ENCODE peak calls at places on chromosome 17, in five cellular contexts. D is AG09309, A is heart right ventricle, M is fibroblast of the aortic adventitia, S is body of pancreas. T is an unnamed sample.
A peak's percentile ranks its signal among the peaks of the same experiment; 100 is the strongest.

GRCh38 chr17:66549312-66549705 is 246.9 kb downstream of the PRKCA start:
- DNase-seq in M (peak; percentile 92), A (no peak), D (peak; percentile 86), S (no peak), T (peak; percentile 56)

GRCh38 chr17:16314859-16315258 is 38.4 kb downstream of the CENPV start:
- DNase-seq in M (no peak), A (no peak), S (no peak), D (no peak), T (no peak)

GRCh38 chr17:61186996-61187395 is 212.6 kb upstream of the TBX2 start:
- DNase-seq in M (no peak), A (no peak), S (no peak), D (no peak), T (no peak)

GRCh38 chr17:65656390-65657250 is 95.2 kb upstream of the AXIN2 start:
- DNase-seq in S (no peak), A (no peak), M (peak; percentile 31), D (no peak), T (no peak)

GRCh38 chr17:61575352-61575975 is 15.6 kb downstream of the NACA2 start:
- DNase-seq in M (no peak), S (no peak), A (no peak), D (no peak), T (no peak)

GRCh38 chr17:80981062-80981902 is 10.4 kb upstream of the CHMP6 start:
- DNase-seq in M (no peak), S (no peak), D (no peak), A (peak; percentile 24), T (no peak)

GRCh38 chr17:76056882-76057281 is 15.4 kb downstream of the SRP68 start:
- DNase-seq in D (no peak), A (no peak), M (no peak), S (no peak), T (no peak)

GRCh38 chr17:19769946-19770652 is 22.0 kb upstream of the ALDH3A1 start:
- DNase-seq in S (no peak), M (peak; percentile 54), D (peak; percentile 74), A (no peak), T (peak; percentile 14)

GRCh38 chr17:36545093-36545464 is 360 bp downstream of the GGNBP2 start:
- DNase-seq in A (no peak), M (no peak), D (no peak), S (no peak), T (no peak)

GRCh38 chr17:64259922-64260321 is 3.1 kb downstream of the TEX2 start:
- DNase-seq in A (no peak), S (peak; percentile 46), D (peak; percentile 50), M (peak; percentile 75), T (peak; percentile 80)

GRCh38 chr17:79988163-79988971 is 47.3 kb downstream of the TBC1D16 start:
- DNase-seq in A (no peak), D (peak; percentile 47), S (no peak), M (peak; percentile 80), T (peak; percentile 82)

GRCh38 chr17:79789943-79790804 is 6.7 kb downstream of the CBX8 start:
- DNase-seq in D (no peak), A (peak; percentile 55), S (peak; percentile 36), M (no peak), T (peak; percentile 41)

GRCh38 chr17:7929158-7930029 is at the start of gene KCNAB3:
- DNase-seq in M (peak; percentile 53), D (no peak), A (peak; percentile 45), S (peak; percentile 26), T (peak; percentile 80)

GRCh38 chr17:76147211-76148014 is 6.4 kb upstream of the FOXJ1 start:
- DNase-seq in M (peak; percentile 59), S (no peak), A (no peak), D (no peak), T (peak; percentile 55)

GRCh38 chr17:62653831-62654829 is 26.7 kb downstream of the MRC2 start:
- DNase-seq in M (peak; percentile 82), S (peak; percentile 44), A (peak; percentile 87), D (no peak), T (peak; percentile 77)

GRCh38 chr17:77234695-77235094 is 93.9 kb downstream of the SEC14L1 start:
- DNase-seq in D (no peak), S (no peak), M (no peak), A (no peak), T (no peak)
- H3K4me3 ChIP-seq in D (no peak overlapping the region), S (no peak overlapping the region), M (peak overlapping the region; percentile 61), A (no peak overlapping the region), T (no peak overlapping the region)

GRCh38 chr17:44353656-44354331 is 8.7 kb downstream of the GRN start:
- DNase-seq in D (no peak), M (no peak), S (peak; percentile 23), A (peak; percentile 54), T (peak; percentile 11)
- TF ChIP-seq CTCF in D (no peak), M (no peak), S (no peak), A (no peak), T (no peak)

GRCh38 chr17:38701504-38702165 is 3.4 kb upstream of the MLLT6 start:
- DNase-seq in M (peak; percentile 41), S (peak; percentile 54), D (no peak), A (no peak), T (peak; percentile 55)

GRCh38 chr17:38702166-38702899 is 2.7 kb upstream of the MLLT6 start:
- DNase-seq in D (peak; percentile 18), A (peak; percentile 90), M (peak; percentile 75), S (peak; percentile 90), T (peak; percentile 87)

GRCh38 chr17:38704645-38705522 is at the start of gene MLLT6:
- DNase-seq in M (peak; percentile 76), D (no peak), S (peak; percentile 86), A (peak; percentile 81), T (peak; percentile 72)

GRCh38 chr17:38703742-38704644 is 1.1 kb upstream of the MLLT6 start:
- DNase-seq in M (no peak), S (peak; percentile 96), D (no peak), A (peak; percentile 80), T (peak; percentile 41)

DNA sequence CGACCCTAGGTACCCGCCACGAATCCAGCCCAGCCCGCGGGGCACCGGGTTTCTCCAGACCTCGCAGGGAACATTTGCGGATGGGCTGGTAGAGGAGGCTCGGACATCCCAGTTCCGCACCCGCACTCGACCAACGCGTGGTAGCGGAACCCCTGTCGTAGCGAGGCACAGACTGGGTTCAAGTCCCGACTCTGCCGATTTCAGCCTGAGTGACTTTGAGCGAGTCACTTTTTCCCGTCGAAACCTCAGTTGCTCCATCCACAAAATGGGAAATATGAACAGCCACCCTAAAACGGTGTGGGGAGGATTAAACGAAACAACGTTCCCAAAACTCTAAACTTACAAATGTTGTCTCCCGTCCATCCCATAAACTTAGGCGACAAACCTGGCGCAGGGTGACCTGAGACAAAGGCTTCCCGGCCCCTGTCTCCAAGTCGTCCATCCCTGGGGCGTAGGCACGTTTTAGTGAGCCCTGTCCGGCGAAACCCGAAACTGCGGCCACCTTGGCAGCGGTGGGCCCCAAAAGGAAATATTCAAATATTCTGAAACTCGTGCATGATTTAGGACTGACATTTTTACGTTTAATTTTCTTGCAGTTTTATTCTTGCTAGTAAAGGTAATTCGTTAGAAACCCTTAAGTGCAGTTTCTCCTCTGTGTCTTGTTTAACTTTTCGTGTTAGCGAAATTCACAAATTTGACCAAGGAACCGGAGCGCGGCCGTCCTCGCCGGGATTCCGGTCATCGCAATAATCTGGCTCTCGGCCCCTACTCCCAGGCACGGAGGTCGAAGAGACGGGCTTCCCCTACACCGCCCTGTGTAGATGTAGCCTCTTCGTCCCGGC is 2.0 kb upstream of the MLLT6 start:
- DNase-seq in D (no peak), S (peak; percentile 30), A (no peak), M (no peak), T (no peak)
- H3K4me3 ChIP-seq in D (peak overlapping the region; percentile 98), S (peak overlapping the region; percentile 8), A (peak overlapping the region; percentile 60), M (peak overlapping the region; percentile 79), T (peak overlapping the region; percentile 77)

GRCh38 chr17:39213852-39214251 is 11.9 kb downstream of the STAC2 start:
- DNase-seq in M (no peak), A (no peak), D (no peak), S (no peak), T (peak; percentile 37)
- TF ChIP-seq CTCF in M (no peak), A (no peak), D (no peak), S (no peak), T (no peak)

GRCh38 chr17:40782450-40782849 is at the start of gene KRT27:
- DNase-seq in M (no peak), D (no peak), A (no peak), S (no peak), T (no peak)

GRCh38 chr17:40777459-40777858 is 4.9 kb downstream of the KRT27 start:
- DNase-seq in S (no peak), A (no peak), M (no peak), D (no peak), T (no peak)

GRCh38 chr17:40778466-40778865 is 3.9 kb downstream of the KRT27 start:
- DNase-seq in S (no peak), M (no peak), A (no peak), D (no peak), T (no peak)

GRCh38 chr17:40777971-40778370 is 4.4 kb downstream of the KRT27 start:
- DNase-seq in D (no peak), A (no peak), M (no peak), S (no peak), T (no peak)

GRCh38 chr17:40779181-40779909 is 3.0 kb downstream of the KRT27 start:
- DNase-seq in A (no peak), M (no peak), D (no peak), S (no peak), T (no peak)
- H3K4me3 ChIP-seq in A (no peak overlapping the region), M (no peak overlapping the region), D (no peak overlapping the region), S (no peak overlapping the region), T (no peak overlapping the region)

GRCh38 chr17:1515640-1516402 is 591 bp downstream of the INPP5K start:
- DNase-seq in S (peak; percentile 77), M (peak; percentile 93), D (peak; percentile 66), A (no peak), T (peak; percentile 95)
- TF ChIP-seq CTCF in S (peak; percentile 37), M (peak; percentile 75), D (peak; percentile 67), A (peak; percentile 32), T (peak; percentile 73)

GRCh38 chr17:58002973-58003372 is 4.1 kb downstream of the SRSF1 start:
- DNase-seq in M (no peak), D (no peak), A (no peak), S (no peak), T (no peak)
- H3K4me3 ChIP-seq in M (no peak overlapping the region), D (no peak overlapping the region), A (no peak overlapping the region), S (no peak overlapping the region), T (no peak overlapping the region)

T was measured in cardiac fibroblast.